ENCODE peak calls at places on chromosome 10, in five cellular contexts. One of them, this sample, is unnamed.
A peak's percentile ranks its signal among the peaks of the same experiment; 100 is the strongest.

GRCh38 chr10:13882112-13882711 is 295.4 kb downstream of the PRPF18 start:
- DNase-seq in NT2/D1: peak; percentile 84
- DNase-seq in H1: peak; percentile 86
- DNase-seq in GM12878: no peak
- DNase-seq in HepG2: no peak
- DNase-seq in this sample: no peak

GRCh38 chr10:13221572-13221971 is 12.6 kb downstream of the UCMA start:
- DNase-seq in HepG2: no peak
- DNase-seq in GM12878: no peak
- DNase-seq in H1: no peak
- DNase-seq in NT2/D1: no peak
- DNase-seq in this sample: no peak

GRCh38 chr10:42939237-42939636 is 137.6 kb upstream of the RET start:
- DNase-seq in HepG2: no peak
- DNase-seq in GM12878: no peak
- DNase-seq in NT2/D1: no peak
- DNase-seq in H1: no peak
- DNase-seq in this sample: no peak

GRCh38 chr10:84179059-84179710 is 5.6 kb downstream of the GPR15LG start:
- DNase-seq in GM12878: no peak
- DNase-seq in HepG2: no peak
- DNase-seq in NT2/D1: no peak
- DNase-seq in H1: no peak
- DNase-seq in this sample: no peak

GRCh38 chr10:96665306-96665705 is 55.0 kb downstream of the PIK3AP1 start:
- DNase-seq in HepG2: no peak
- DNase-seq in NT2/D1: no peak
- DNase-seq in H1: no peak
- DNase-seq in GM12878: no peak
- DNase-seq in this sample: no peak

GRCh38 chr10:120011359-120012132 is 119.0 kb downstream of the SEC23IP start:
- DNase-seq in NT2/D1: no peak
- DNase-seq in GM12878: no peak
- DNase-seq in H1: peak; percentile 23
- DNase-seq in HepG2: no peak
- DNase-seq in this sample: no peak

GRCh38 chr10:79588800-79589199 is 21.9 kb upstream of the SFTPA1 start:
- DNase-seq in HepG2: no peak
- DNase-seq in NT2/D1: no peak
- DNase-seq in GM12878: no peak
- DNase-seq in H1: no peak
- DNase-seq in this sample: no peak

GRCh38 chr10:33600381-33600780 is 265.9 kb upstream of the NRP1 start:
- DNase-seq in GM12878: no peak
- DNase-seq in H1: no peak
- DNase-seq in NT2/D1: no peak
- DNase-seq in HepG2: no peak
- DNase-seq in this sample: no peak

GRCh38 chr10:132455986-132456847 is 59.2 kb downstream of the PWWP2B start:
- DNase-seq in GM12878: no peak
- DNase-seq in H1: no peak
- DNase-seq in HepG2: peak; percentile 39
- DNase-seq in NT2/D1: no peak
- DNase-seq in this sample: no peak

GRCh38 chr10:49001402-49001801 is 61.8 kb upstream of the LRRC18 start:
- DNase-seq in HepG2: peak; percentile 6
- DNase-seq in H1: peak; percentile 39
- DNase-seq in GM12878: no peak
- DNase-seq in NT2/D1: peak; percentile 20
- DNase-seq in this sample: peak; percentile 18

GRCh38 chr10:34866848-34867247 is 51.8 kb upstream of the PARD3 start:
- DNase-seq in NT2/D1: no peak
- DNase-seq in HepG2: no peak
- DNase-seq in H1: no peak
- DNase-seq in GM12878: no peak
- DNase-seq in this sample: no peak

GRCh38 chr10:99629625-99629978 is 9.4 kb upstream of the SLC25A28 start:
- DNase-seq in H1: no peak
- DNase-seq in HepG2: no peak
- DNase-seq in NT2/D1: no peak
- DNase-seq in GM12878: no peak
- DNase-seq in this sample: no peak

GRCh38 chr10:96556003-96556402 is 30.8 kb downstream of the TM9SF3 start:
- DNase-seq in GM12878: no peak
- DNase-seq in H1: no peak
- DNase-seq in HepG2: peak; percentile 7
- DNase-seq in NT2/D1: peak; percentile 9
- DNase-seq in this sample: peak; percentile 13

GRCh38 chr10:97574374-97575100 is 2.0 kb downstream of the ANKRD2 start:
- DNase-seq in H1: peak; percentile 63
- DNase-seq in HepG2: peak; percentile 74
- DNase-seq in NT2/D1: peak; percentile 39
- DNase-seq in GM12878: no peak
- DNase-seq in this sample: no peak

GRCh38 chr10:51425431-51425830 is 274.0 kb downstream of the CSTF2T start:
- DNase-seq in NT2/D1: no peak
- DNase-seq in GM12878: no peak
- DNase-seq in H1: no peak
- DNase-seq in HepG2: no peak
- DNase-seq in this sample: no peak

GRCh38 chr10:67612156-67612555 is 83.8 kb downstream of the CTNNA3 start:
- DNase-seq in HepG2: no peak
- DNase-seq in NT2/D1: no peak
- DNase-seq in H1: no peak
- DNase-seq in GM12878: no peak
- DNase-seq in this sample: no peak

GRCh38 chr10:2963889-2964631 is 103.3 kb upstream of the PFKP start:
- DNase-seq in HepG2: no peak
- DNase-seq in NT2/D1: peak; percentile 32
- DNase-seq in H1: peak; percentile 47
- DNase-seq in GM12878: no peak
- DNase-seq in this sample: no peak

GRCh38 chr10:1199897-1200721 is 143.9 kb downstream of the WDR37 start:
- DNase-seq in GM12878: no peak
- DNase-seq in NT2/D1: no peak
- DNase-seq in HepG2: no peak
- DNase-seq in H1: no peak
- DNase-seq in this sample: no peak

GRCh38 chr10:79282388-79282787 is 64.9 kb upstream of the PPIF start:
- DNase-seq in HepG2: no peak
- DNase-seq in GM12878: no peak
- DNase-seq in NT2/D1: no peak
- DNase-seq in H1: no peak
- DNase-seq in this sample: no peak

GRCh38 chr10:84540617-84541288 is 212.4 kb downstream of the CCSER2 start:
- DNase-seq in HepG2: peak; percentile 47
- DNase-seq in H1: no peak
- DNase-seq in GM12878: no peak
- DNase-seq in NT2/D1: no peak
- DNase-seq in this sample: peak; percentile 78

GRCh38 chr10:44706745-44707144 is 204.4 kb upstream of the TMEM72 start:
- DNase-seq in GM12878: no peak
- DNase-seq in H1: no peak
- DNase-seq in NT2/D1: no peak
- DNase-seq in HepG2: no peak
- DNase-seq in this sample: no peak

GRCh38 chr10:38156416-38157269 is 62.5 kb downstream of the ZNF37A start:
- DNase-seq in NT2/D1: no peak
- DNase-seq in H1: no peak
- DNase-seq in HepG2: no peak
- DNase-seq in GM12878: no peak
- DNase-seq in this sample: no peak

GRCh38 chr10:48551796-48552591 is 52.9 kb downstream of the ARHGAP22 start:
- DNase-seq in HepG2: no peak
- DNase-seq in NT2/D1: no peak
- DNase-seq in GM12878: no peak
- DNase-seq in H1: no peak
- DNase-seq in this sample: peak; percentile 54

GRCh38 chr10:68153473-68154210 is 44.4 kb downstream of the MYPN start:
- DNase-seq in H1: peak; percentile 53
- DNase-seq in HepG2: peak; percentile 78
- DNase-seq in NT2/D1: peak; percentile 68
- DNase-seq in GM12878: no peak
- DNase-seq in this sample: peak; percentile 44

GRCh38 chr10:77591238-77591880 is 46.2 kb downstream of the KCNMA1 start:
- DNase-seq in H1: no peak
- DNase-seq in GM12878: no peak
- DNase-seq in HepG2: no peak
- DNase-seq in NT2/D1: no peak
- DNase-seq in this sample: no peak

GRCh38 chr10:101769541-101770180 is 6.3 kb downstream of the FGF8 start:
- DNase-seq in H1: no peak
- DNase-seq in HepG2: no peak
- DNase-seq in NT2/D1: no peak
- DNase-seq in GM12878: no peak
- DNase-seq in this sample: no peak

GRCh38 chr10:19724287-19724686 is 91.9 kb upstream of the PLXDC2 start:
- DNase-seq in NT2/D1: no peak
- DNase-seq in H1: no peak
- DNase-seq in GM12878: no peak
- DNase-seq in HepG2: no peak
- DNase-seq in this sample: no peak

GRCh38 chr10:63521389-63522128 is at the start of gene REEP3:
- DNase-seq in GM12878: no peak
- DNase-seq in HepG2: peak; percentile 46
- DNase-seq in NT2/D1: peak; percentile 47
- DNase-seq in H1: no peak
- DNase-seq in this sample: peak; percentile 74

GRCh38 chr10:42112331-42113157 is 525.8 kb downstream of the ZNF33B start:
- DNase-seq in NT2/D1: no peak
- DNase-seq in GM12878: no peak
- DNase-seq in H1: no peak
- DNase-seq in HepG2: no peak
- DNase-seq in this sample: no peak

GRCh38 chr10:12655940-12656339 is 306.6 kb downstream of the CAMK1D start:
- DNase-seq in HepG2: no peak
- DNase-seq in GM12878: no peak
- DNase-seq in NT2/D1: no peak
- DNase-seq in H1: no peak
- DNase-seq in this sample: no peak

GRCh38 chr10:5951721-5952407 is 25.5 kb downstream of the IL15RA start:
- DNase-seq in GM12878: no peak
- DNase-seq in NT2/D1: no peak
- DNase-seq in HepG2: no peak
- DNase-seq in H1: no peak
- DNase-seq in this sample: no peak

GRCh38 chr10:5948999-5949759 is 28.2 kb downstream of the IL15RA start:
- DNase-seq in H1: peak; percentile 38
- DNase-seq in HepG2: peak; percentile 46
- DNase-seq in GM12878: no peak
- DNase-seq in NT2/D1: peak; percentile 46
- DNase-seq in this sample: peak; percentile 63

GRCh38 chr10:5952731-5953385 is 24.5 kb downstream of the IL15RA start:
- DNase-seq in H1: no peak
- DNase-seq in GM12878: no peak
- DNase-seq in HepG2: no peak
- DNase-seq in NT2/D1: no peak
- DNase-seq in this sample: no peak

GRCh38 chr10:5953676-5954075 is 23.7 kb downstream of the IL15RA start:
- DNase-seq in GM12878: no peak
- DNase-seq in NT2/D1: no peak
- DNase-seq in H1: no peak
- DNase-seq in HepG2: no peak
- DNase-seq in this sample: no peak

DNA sequence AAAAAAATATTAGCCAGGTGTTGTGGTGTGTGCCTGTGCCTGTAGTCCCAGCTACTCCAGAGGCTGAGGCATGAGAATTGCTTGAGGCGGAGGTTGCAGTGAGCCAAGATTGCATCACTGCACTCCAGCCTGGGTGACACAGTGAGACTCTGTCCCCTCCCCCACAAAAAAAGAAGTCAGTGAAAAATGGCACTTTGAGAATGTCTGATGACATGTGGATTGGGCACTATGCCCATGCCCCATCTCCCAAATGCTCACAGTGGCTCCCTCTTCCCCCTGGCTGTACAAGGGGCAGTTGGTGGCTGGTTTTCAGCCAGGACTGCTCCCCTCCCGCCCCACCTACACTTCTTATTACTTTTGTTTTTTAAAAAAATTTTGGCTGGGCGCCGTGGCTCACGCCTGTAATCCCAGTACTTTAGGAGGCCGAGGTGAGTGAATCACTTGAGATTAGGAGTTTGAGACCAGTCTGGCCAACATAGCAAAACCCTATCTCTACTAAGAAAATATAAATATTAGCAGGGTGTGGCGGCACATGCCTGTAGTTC is 26.1 kb downstream of the IL15RA start:
- DNase-seq in GM12878: no peak
- DNase-seq in H1: no peak
- DNase-seq in NT2/D1: no peak
- DNase-seq in HepG2: no peak
- DNase-seq in this sample: no peak
- TF ChIP-seq SUZ12 in GM12878: no peak
- TF ChIP-seq SUZ12 in H1: no peak
- TF ChIP-seq SUZ12 in NT2/D1: no peak
- TF ChIP-seq SUZ12 in HepG2: no peak
- TF ChIP-seq SUZ12 in this sample: no peak

DNA sequence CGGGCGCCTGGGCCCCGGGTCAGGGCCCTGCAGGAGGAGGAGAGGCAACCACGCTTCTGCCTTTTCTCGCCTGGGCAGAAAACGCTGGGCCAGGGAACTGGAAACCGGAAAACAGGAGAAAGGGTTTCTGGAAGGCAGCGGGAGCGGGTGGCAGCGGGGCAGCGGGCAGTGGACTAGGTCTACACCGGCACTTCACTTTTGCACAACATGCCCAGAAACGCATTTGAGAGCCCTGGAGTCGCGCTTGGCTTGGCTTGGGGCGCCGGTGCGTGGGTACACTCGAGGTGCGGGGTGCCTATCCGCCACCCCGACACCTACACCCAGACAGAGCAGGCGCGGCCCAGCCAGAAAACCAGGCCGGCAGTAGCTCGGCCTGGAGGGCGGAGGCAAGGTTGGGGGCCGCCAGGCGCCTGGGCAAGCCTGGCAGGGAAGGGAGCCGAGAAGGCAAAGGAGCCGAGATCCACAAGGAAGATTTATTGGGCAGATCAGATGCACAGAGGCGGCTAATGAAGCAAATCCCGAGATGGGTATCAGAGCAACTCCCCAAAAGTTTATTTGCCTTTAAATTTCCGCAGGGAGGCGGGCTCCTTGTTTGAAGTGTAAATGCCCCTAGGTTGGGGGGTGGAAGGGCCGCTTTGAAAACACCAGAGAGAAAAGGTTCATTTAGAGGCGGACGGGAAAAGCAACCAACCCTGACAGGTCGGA is 3.2 kb upstream of the PAX2 start:
- DNase-seq in NT2/D1: no peak
- DNase-seq in H1: no peak
- DNase-seq in GM12878: no peak
- DNase-seq in HepG2: no peak
- DNase-seq in this sample: no peak
- TF ChIP-seq SUZ12 in NT2/D1: peak; percentile 14
- TF ChIP-seq SUZ12 in H1: peak; percentile 94
- TF ChIP-seq SUZ12 in GM12878: no peak
- TF ChIP-seq SUZ12 in HepG2: no peak
- TF ChIP-seq SUZ12 in this sample: no peak

GRCh38 chr10:93357680-93358079 is 124.5 kb downstream of the MYOF start:
- DNase-seq in H1: no peak
- DNase-seq in NT2/D1: no peak
- DNase-seq in GM12878: no peak
- DNase-seq in HepG2: peak; percentile 43
- DNase-seq in this sample: peak; percentile 71
- TF ChIP-seq SUZ12 in H1: no peak
- TF ChIP-seq SUZ12 in NT2/D1: no peak
- TF ChIP-seq SUZ12 in GM12878: no peak
- TF ChIP-seq SUZ12 in HepG2: no peak
- TF ChIP-seq SUZ12 in this sample: no peak

GRCh38 chr10:94902570-94902969 is 35.9 kb upstream of the CYP2C9 start:
- DNase-seq in GM12878: no peak
- DNase-seq in HepG2: peak; percentile 91
- DNase-seq in NT2/D1: no peak
- DNase-seq in H1: no peak
- DNase-seq in this sample: no peak
- TF ChIP-seq SUZ12 in GM12878: no peak
- TF ChIP-seq SUZ12 in HepG2: no peak
- TF ChIP-seq SUZ12 in NT2/D1: no peak
- TF ChIP-seq SUZ12 in H1: no peak
- TF ChIP-seq SUZ12 in this sample: no peak